ENCODE peak calls at places on chromosomes 16 and 17, in five cellular contexts. Z is hippocampal formation; O is T-helper 2 cell; T is left ventricle myocardium inferior; W is CD4-positive, alpha-beta memory T cell. A is an unnamed sample.

GRCh38 chr16:31202402-31203385 is at the start of gene PYCARD:
- DNase-seq in Z (no peak), O (no peak), T (peak), W (peak), A (peak)

GRCh38 chr16:85291302-85292148 is 179.3 kb upstream of the CIBAR2 start:
- DNase-seq in Z (peak), O (no peak), T (peak), W (no peak), A (peak)

GRCh38 chr17:16288860-16289571 is 64.3 kb downstream of the CENPV start:
- DNase-seq in Z (peak), O (no peak), T (no peak), W (no peak), A (no peak)

GRCh38 chr17:40022961-40023541 is 7.8 kb downstream of the CSF3 start:
- DNase-seq in Z (no peak), O (no peak), T (no peak), W (no peak), A (no peak)

GRCh38 chr17:39169101-39169500 is 3.1 kb upstream of the ARL5C start:
- DNase-seq in Z (no peak), O (no peak), T (no peak), W (no peak), A (no peak)

GRCh38 chr16:55465077-55465896 is 13.7 kb upstream of the MMP2 start:
- DNase-seq in Z (peak), O (peak), T (peak), W (peak), A (peak)

GRCh38 chr17:81065500-81065899 is 30.5 kb downstream of the BAIAP2 start:
- DNase-seq in Z (no peak), O (no peak), T (no peak), W (no peak), A (peak)

GRCh38 chr16:25217921-25218320 is 1.2 kb downstream of the AQP8 start:
- DNase-seq in Z (no peak), O (no peak), T (no peak), W (no peak), A (no peak)

GRCh38 chr17:64384253-64385186 is 6.1 kb downstream of the PECAM1 start:
- DNase-seq in Z (no peak), O (no peak), T (no peak), W (no peak), A (peak)

GRCh38 chr16:56938664-56939513 is 6.9 kb downstream of the HERPUD1 start:
- DNase-seq in Z (no peak), O (peak), T (no peak), W (peak), A (no peak)

GRCh38 chr16:11629071-11630030 is 38.9 kb upstream of the SNN start:
- DNase-seq in Z (no peak), O (no peak), T (peak), W (no peak), A (no peak)

GRCh38 chr17:73247728-73248127 is 14.0 kb downstream of the CPSF4L start:
- DNase-seq in Z (no peak), O (no peak), T (no peak), W (no peak), A (no peak)

GRCh38 chr17:32859857-32860525 is 16.9 kb downstream of the MYO1D start:
- DNase-seq in Z (no peak), O (no peak), T (no peak), W (no peak), A (no peak)

GRCh38 chr17:80064696-80065095 is 28.3 kb downstream of the CCDC40 start:
- DNase-seq in Z (no peak), O (no peak), T (no peak), W (no peak), A (no peak)

GRCh38 chr16:85103096-85104079 is 8.9 kb downstream of the CIBAR2 start:
- DNase-seq in Z (no peak), O (no peak), T (no peak), W (no peak), A (no peak)

GRCh38 chr16:51816929-51817328 is 665.9 kb upstream of the SALL1 start:
- DNase-seq in Z (no peak), O (no peak), T (no peak), W (no peak), A (no peak)

GRCh38 chr17:34665150-34665802 is 85.9 kb downstream of the TMEM132E start:
- DNase-seq in Z (no peak), O (no peak), T (no peak), W (no peak), A (no peak)

GRCh38 chr16:66107661-66108060 is 258.8 kb upstream of the CDH5 start:
- DNase-seq in Z (no peak), O (no peak), T (no peak), W (no peak), A (no peak)

GRCh38 chr16:12295395-12295794 is 318.9 kb downstream of the SNX29 start:
- DNase-seq in Z (no peak), O (no peak), T (no peak), W (no peak), A (no peak)

GRCh38 chr16:66390346-66391108 is 24.0 kb downstream of the CDH5 start:
- DNase-seq in Z (no peak), O (no peak), T (no peak), W (no peak), A (no peak)

GRCh38 chr17:82031303-82031884 is at the start of gene RAC3:
- DNase-seq in Z (no peak), O (no peak), T (no peak), W (no peak), A (no peak)

GRCh38 chr16:30352488-30353401 is 2.4 kb downstream of the CD2BP2 start:
- DNase-seq in Z (no peak), O (no peak), T (no peak), W (no peak), A (no peak)

GRCh38 chr16:12906765-12907516 is 5.5 kb downstream of the SHISA9 start:
- DNase-seq in Z (no peak), O (no peak), T (no peak), W (no peak), A (no peak)

GRCh38 chr17:57911834-57912673 is 43.2 kb downstream of the CUEDC1 start:
- DNase-seq in Z (peak), O (no peak), T (peak), W (no peak), A (peak)

GRCh38 chr16:24138024-24138423 is 118.1 kb upstream of the CACNG3 start:
- DNase-seq in Z (no peak), O (no peak), T (no peak), W (no peak), A (no peak)

GRCh38 chr17:65172511-65173136 is 35.5 kb downstream of the RGS9 start:
- DNase-seq in Z (no peak), O (no peak), T (no peak), W (no peak), A (no peak)

GRCh38 chr16:58176608-58177346 is 21.1 kb downstream of the CSNK2A2 start:
- DNase-seq in Z (no peak), O (no peak), T (no peak), W (peak), A (no peak)

A was measured in right lobe of liver.